ENCODE peak calls at places on chromosomes 1 and 21, in nine cellular contexts. Q is T-helper 1 cell; B is GM13977; G is NCI-H1105 treated with DMSO at 0.1 percent for 48 hours; C is activated CD4-positive, alpha-beta T cell treated with anti-CD3 and anti-CD28 coated beads, Interleukin-2, amount 50 U/mL, for 24 hours; P is neural crest cell; K is activated naive CD4-positive, alpha-beta T cell treated with anti-CD3 and anti-CD28 coated beads, Interleukin-2, amount 50 U/mL, for 16 hours; T is fibroblast of lung; D is activated CD4-positive, alpha-beta memory T cell treated with anti-CD3 and anti-CD28 coated beads, Interleukin-2, amount 10 ng/mL, durations not matched to agents 7 days and 5 days. W is an unnamed sample.

GRCh38 chr1:238991730-238992490 is 394.5 kb upstream of the CHRM3 start:
- DNase-seq in Q (no peak), B (no peak), G (no peak), C (no peak), P (no peak), K (no peak), T (no peak), D (no peak), W (no peak)

GRCh38 chr1:245516178-245516829 is 361.5 kb downstream of the KIF26B start:
- DNase-seq in Q (no peak), B (peak), G (no peak), C (no peak), P (no peak), K (no peak), T (peak), D (no peak), W (peak)

GRCh38 chr1:62142550-62142949 is 52.1 kb upstream of the L1TD1 start:
- DNase-seq in Q (no peak), B (no peak), G (no peak), C (no peak), P (no peak), K (no peak), T (no peak), D (no peak), W (no peak)

GRCh38 chr1:85240174-85240601 is 19.3 kb downstream of the C1orf52 start:
- DNase-seq in Q (no peak), B (peak), G (peak), C (no peak), P (no peak), K (no peak), T (peak), D (no peak), W (peak)

GRCh38 chr1:88983791-88984552 is 8.5 kb downstream of the KYAT3 start:
- DNase-seq in Q (peak), B (no peak), G (peak), C (no peak), P (no peak), K (peak), T (peak), D (peak), W (peak)

GRCh38 chr1:28056129-28056925 is 32.1 kb downstream of the EYA3 start:
- DNase-seq in Q (peak), B (peak), G (no peak), C (peak), P (no peak), K (peak), T (no peak), D (peak), W (no peak)

GRCh38 chr1:94887603-94888171 is 39.2 kb downstream of the CNN3 start:
- DNase-seq in Q (no peak), B (no peak), G (no peak), C (no peak), P (no peak), K (no peak), T (no peak), D (no peak), W (no peak)

GRCh38 chr1:40897499-40897898 is 35.3 kb upstream of the CITED4 start:
- DNase-seq in Q (no peak), B (no peak), G (no peak), C (no peak), P (no peak), K (no peak), T (peak), D (no peak), W (peak)

GRCh38 chr1:245986404-245987221 is 520.5 kb downstream of the SMYD3 start:
- DNase-seq in Q (no peak), B (no peak), G (no peak), C (no peak), P (no peak), K (no peak), T (peak), D (no peak), W (peak)

GRCh38 chr1:29991025-29991424 is 732.4 kb downstream of the MATN1 start:
- DNase-seq in Q (no peak), B (no peak), G (no peak), C (no peak), P (no peak), K (no peak), T (no peak), D (no peak), W (no peak)

GRCh38 chr1:20386682-20387081 is 96.0 kb downstream of the VWA5B1 start:
- DNase-seq in Q (no peak), B (no peak), G (peak), C (no peak), P (no peak), K (no peak), T (no peak), D (no peak), W (peak)

GRCh38 chr21:42460391-42461184 is 35.4 kb downstream of the RSPH1 start:
- DNase-seq in Q (peak), B (peak), G (peak), C (no peak), P (no peak), K (peak), T (no peak), D (no peak), W (peak)

GRCh38 chr1:224432672-224433040 is 1.9 kb downstream of the WDR26 start:
- DNase-seq in Q (no peak), B (peak), G (no peak), C (no peak), P (no peak), K (no peak), T (peak), D (peak), W (peak)

GRCh38 chr1:165650981-165651625 is 20.1 kb downstream of the MGST3 start:
- DNase-seq in Q (no peak), B (no peak), G (no peak), C (no peak), P (no peak), K (no peak), T (no peak), D (no peak), W (no peak)

W was measured in NCI-H69.